ENCODE peak calls at places on chromosomes 4 and X, in five cellular contexts. One of them, this sample, is unnamed.

GRCh38 chrX:105910563-105911105 is 88.3 kb downstream of the NRK start:
- DNase-seq in A549: no peak
- DNase-seq in HepG2: no peak
- DNase-seq in GM23338: no peak
- DNase-seq in HL-60: no peak
- DNase-seq in this sample: no peak

GRCh38 chrX:154352466-154352865 is 22.0 kb downstream of the FLNA start:
- DNase-seq in A549: peak
- DNase-seq in HepG2: no peak
- DNase-seq in GM23338: no peak
- DNase-seq in HL-60: peak
- DNase-seq in this sample: no peak

GRCh38 chr4:3519468-3520264 is 12.6 kb downstream of the LRPAP1 start:
- DNase-seq in A549: no peak
- DNase-seq in HepG2: no peak
- DNase-seq in GM23338: no peak
- DNase-seq in HL-60: no peak
- DNase-seq in this sample: no peak

GRCh38 chr4:113248320-113248719 is 198.9 kb downstream of the ANK2 start:
- DNase-seq in A549: peak
- DNase-seq in HepG2: peak
- DNase-seq in GM23338: peak
- DNase-seq in HL-60: no peak
- DNase-seq in this sample: no peak

GRCh38 chrX:20609916-20610415 is 343.3 kb upstream of the RPS6KA3 start:
- DNase-seq in A549: no peak
- DNase-seq in HepG2: no peak
- DNase-seq in GM23338: no peak
- DNase-seq in HL-60: no peak
- DNase-seq in this sample: no peak

GRCh38 chr4:14824189-14824588 is 178.1 kb upstream of the CPEB2 start:
- DNase-seq in A549: no peak
- DNase-seq in HepG2: no peak
- DNase-seq in GM23338: no peak
- DNase-seq in HL-60: no peak
- DNase-seq in this sample: no peak

GRCh38 chr4:34323549-34324325 is 1920.6 kb downstream of the ARAP2 start:
- DNase-seq in A549: peak
- DNase-seq in HepG2: no peak
- DNase-seq in GM23338: peak
- DNase-seq in HL-60: no peak
- DNase-seq in this sample: no peak

GRCh38 chr4:19806865-19807264 is 444.8 kb upstream of the SLIT2 start:
- DNase-seq in A549: no peak
- DNase-seq in HepG2: no peak
- DNase-seq in GM23338: no peak
- DNase-seq in HL-60: no peak
- DNase-seq in this sample: no peak

GRCh38 chr4:86004030-86004429 is 355.8 kb downstream of the MAPK10 start:
- DNase-seq in A549: no peak
- DNase-seq in HepG2: no peak
- DNase-seq in GM23338: no peak
- DNase-seq in HL-60: no peak
- DNase-seq in this sample: no peak

GRCh38 chr4:139655116-139655515 is 10.5 kb upstream of the MGST2 start:
- DNase-seq in A549: peak
- DNase-seq in HepG2: peak
- DNase-seq in GM23338: no peak
- DNase-seq in HL-60: no peak
- DNase-seq in this sample: peak

GRCh38 chr4:82044141-82044993 is 329.4 kb downstream of the HNRNPD start:
- DNase-seq in A549: peak
- DNase-seq in HepG2: no peak
- DNase-seq in GM23338: peak
- DNase-seq in HL-60: peak
- DNase-seq in this sample: peak

GRCh38 chrX:44314259-44314734 is 29.2 kb downstream of the EFHC2 start:
- DNase-seq in A549: no peak
- DNase-seq in HepG2: no peak
- DNase-seq in GM23338: no peak
- DNase-seq in HL-60: peak
- DNase-seq in this sample: peak

GRCh38 chrX:63930140-63930539 is 145.1 kb upstream of the ARHGEF9 start:
- DNase-seq in A549: peak
- DNase-seq in HepG2: no peak
- DNase-seq in GM23338: peak
- DNase-seq in HL-60: no peak
- DNase-seq in this sample: peak

GRCh38 chr4:52998413-52998812 is 136.3 kb downstream of the RASL11B start:
- DNase-seq in A549: no peak
- DNase-seq in HepG2: no peak
- DNase-seq in GM23338: no peak
- DNase-seq in HL-60: no peak
- DNase-seq in this sample: no peak

GRCh38 chr4:152258804-152259708 is 276.8 kb downstream of the FBXW7 start:
- DNase-seq in A549: peak
- DNase-seq in HepG2: peak
- DNase-seq in GM23338: no peak
- DNase-seq in HL-60: no peak
- DNase-seq in this sample: no peak

GRCh38 chr4:23934915-23935314 is 45.1 kb upstream of the PPARGC1A start:
- DNase-seq in A549: no peak
- DNase-seq in HepG2: no peak
- DNase-seq in GM23338: no peak
- DNase-seq in HL-60: no peak
- DNase-seq in this sample: no peak

GRCh38 chr4:6534618-6535328 is 40.2 kb upstream of the MAN2B2 start:
- DNase-seq in A549: no peak
- DNase-seq in HepG2: no peak
- DNase-seq in GM23338: no peak
- DNase-seq in HL-60: no peak
- DNase-seq in this sample: no peak

GRCh38 chr4:86129546-86129945 is 230.3 kb downstream of the MAPK10 start:
- DNase-seq in A549: no peak
- DNase-seq in HepG2: no peak
- DNase-seq in GM23338: no peak
- DNase-seq in HL-60: no peak
- DNase-seq in this sample: no peak

GRCh38 chrX:10988653-10989052 is 122.5 kb upstream of the HCCS start:
- DNase-seq in A549: no peak
- DNase-seq in HepG2: no peak
- DNase-seq in GM23338: no peak
- DNase-seq in HL-60: no peak
- DNase-seq in this sample: no peak

GRCh38 chr4:141912831-141913230 is 276.4 kb downstream of the IL15 start:
- DNase-seq in A549: no peak
- DNase-seq in HepG2: no peak
- DNase-seq in GM23338: no peak
- DNase-seq in HL-60: no peak
- DNase-seq in this sample: peak

GRCh38 chr4:185096032-185096653 is 46.9 kb upstream of the SLC25A4 start:
- DNase-seq in A549: peak
- DNase-seq in HepG2: peak
- DNase-seq in GM23338: peak
- DNase-seq in HL-60: no peak
- DNase-seq in this sample: peak

GRCh38 chr4:107619065-107619464 is 101.0 kb downstream of the PAPSS1 start:
- DNase-seq in A549: no peak
- DNase-seq in HepG2: no peak
- DNase-seq in GM23338: no peak
- DNase-seq in HL-60: no peak
- DNase-seq in this sample: no peak

GRCh38 chr4:76960014-76960413 is 10.5 kb downstream of the SEPTIN11 start:
- DNase-seq in A549: no peak
- DNase-seq in HepG2: peak
- DNase-seq in GM23338: no peak
- DNase-seq in HL-60: no peak
- DNase-seq in this sample: no peak

GRCh38 chrX:82556588-82556987 is 951.5 kb upstream of the POU3F4 start:
- DNase-seq in A549: no peak
- DNase-seq in HepG2: no peak
- DNase-seq in GM23338: peak
- DNase-seq in HL-60: no peak
- DNase-seq in this sample: no peak

GRCh38 chr4:139892973-139893736 is 227.5 kb downstream of the MGST2 start:
- DNase-seq in A549: no peak
- DNase-seq in HepG2: no peak
- DNase-seq in GM23338: peak
- DNase-seq in HL-60: no peak
- DNase-seq in this sample: no peak

GRCh38 chr4:145808848-145809512 is 129.0 kb downstream of the C4orf51 start:
- DNase-seq in A549: no peak
- DNase-seq in HepG2: no peak
- DNase-seq in GM23338: no peak
- DNase-seq in HL-60: no peak
- DNase-seq in this sample: no peak

GRCh38 chr4:108058685-108059440 is 69.2 kb downstream of the HADH start:
- DNase-seq in A549: no peak
- DNase-seq in HepG2: peak
- DNase-seq in GM23338: no peak
- DNase-seq in HL-60: no peak
- DNase-seq in this sample: no peak

GRCh38 chr4:188417181-188417580 is 277.9 kb downstream of the TRIML1 start:
- DNase-seq in A549: peak
- DNase-seq in HepG2: peak
- DNase-seq in GM23338: peak
- DNase-seq in HL-60: no peak
- DNase-seq in this sample: no peak

GRCh38 chrX:19647159-19647558 is 131.9 kb upstream of the MAP3K15 start:
- DNase-seq in A549: no peak
- DNase-seq in HepG2: no peak
- DNase-seq in GM23338: no peak
- DNase-seq in HL-60: no peak
- DNase-seq in this sample: no peak

GRCh38 chr4:77776182-77777134 is 42.7 kb downstream of the CNOT6L start:
- DNase-seq in A549: no peak
- DNase-seq in HepG2: no peak
- DNase-seq in GM23338: no peak
- DNase-seq in HL-60: no peak
- DNase-seq in this sample: peak

GRCh38 chr4:177427097-177427665 is 15.1 kb downstream of the AGA start:
- DNase-seq in A549: no peak
- DNase-seq in HepG2: no peak
- DNase-seq in GM23338: no peak
- DNase-seq in HL-60: no peak
- DNase-seq in this sample: no peak

GRCh38 chr4:87559090-87559837 is 30.1 kb upstream of the SPARCL1 start:
- DNase-seq in A549: no peak
- DNase-seq in HepG2: no peak
- DNase-seq in GM23338: peak
- DNase-seq in HL-60: no peak
- DNase-seq in this sample: peak

GRCh38 chr4:14059006-14059405 is 431.5 kb upstream of the BOD1L1 start:
- DNase-seq in A549: no peak
- DNase-seq in HepG2: no peak
- DNase-seq in GM23338: no peak
- DNase-seq in HL-60: no peak
- DNase-seq in this sample: no peak

GRCh38 chrX:134580947-134581346 is 77.3 kb downstream of the PLAC1 start:
- DNase-seq in A549: no peak
- DNase-seq in HepG2: no peak
- DNase-seq in GM23338: no peak
- DNase-seq in HL-60: no peak
- DNase-seq in this sample: no peak

GRCh38 chrX:18871161-18871880 is 112.6 kb downstream of the PHKA2 start:
- DNase-seq in A549: no peak
- DNase-seq in HepG2: no peak
- DNase-seq in GM23338: no peak
- DNase-seq in HL-60: no peak
- DNase-seq in this sample: no peak

GRCh38 chrX:3733043-3733430 is 19.6 kb upstream of the PRKX start:
- DNase-seq in A549: no peak
- DNase-seq in HepG2: no peak
- DNase-seq in GM23338: no peak
- DNase-seq in HL-60: no peak
- DNase-seq in this sample: no peak
- TF ChIP-seq REST in A549: no peak
- TF ChIP-seq REST in HepG2: no peak
- TF ChIP-seq REST in GM23338: no peak
- TF ChIP-seq REST in HL-60: no peak
- TF ChIP-seq REST in this sample: no peak

DNA sequence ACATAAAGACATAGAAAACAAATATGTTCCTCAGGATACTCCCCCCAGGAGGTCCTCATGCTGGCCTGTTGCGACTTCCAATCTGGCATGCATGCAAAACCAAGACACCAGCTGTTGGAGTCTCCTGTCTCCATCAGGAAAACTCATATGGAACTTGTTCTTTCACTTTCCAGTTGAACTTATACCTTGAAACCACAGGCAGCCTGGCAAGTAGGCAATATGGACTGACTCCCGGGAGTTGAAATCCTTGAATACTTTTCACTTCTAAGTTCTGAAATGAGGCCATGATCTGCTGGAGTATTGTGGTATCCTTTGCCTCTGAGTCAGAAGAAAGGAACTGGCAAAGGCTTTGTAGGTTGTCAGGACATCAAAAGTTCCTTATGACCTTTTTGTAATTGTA is 444.2 kb downstream of the IDS start:
- DNase-seq in A549: no peak
- DNase-seq in HepG2: no peak
- DNase-seq in GM23338: no peak
- DNase-seq in HL-60: no peak
- DNase-seq in this sample: no peak
- TF ChIP-seq REST in A549: no peak
- TF ChIP-seq REST in HepG2: no peak
- TF ChIP-seq REST in GM23338: no peak
- TF ChIP-seq REST in HL-60: no peak
- TF ChIP-seq REST in this sample: no peak

GRCh38 chr4:168153596-168154440 is 61.5 kb downstream of the ANXA10 start:
- DNase-seq in A549: peak
- DNase-seq in HepG2: peak
- DNase-seq in GM23338: peak
- DNase-seq in HL-60: peak
- DNase-seq in this sample: peak
- TF ChIP-seq REST in A549: no peak
- TF ChIP-seq REST in HepG2: no peak
- TF ChIP-seq REST in GM23338: no peak
- TF ChIP-seq REST in HL-60: no peak
- TF ChIP-seq REST in this sample: no peak

GRCh38 chr4:105569014-105569850 is 16.8 kb downstream of the ARHGEF38 start:
- DNase-seq in A549: no peak
- DNase-seq in HepG2: no peak
- DNase-seq in GM23338: no peak
- DNase-seq in HL-60: no peak
- DNase-seq in this sample: no peak
- TF ChIP-seq REST in A549: no peak
- TF ChIP-seq REST in HepG2: no peak
- TF ChIP-seq REST in GM23338: no peak
- TF ChIP-seq REST in HL-60: no peak
- TF ChIP-seq REST in this sample: no peak

DNA sequence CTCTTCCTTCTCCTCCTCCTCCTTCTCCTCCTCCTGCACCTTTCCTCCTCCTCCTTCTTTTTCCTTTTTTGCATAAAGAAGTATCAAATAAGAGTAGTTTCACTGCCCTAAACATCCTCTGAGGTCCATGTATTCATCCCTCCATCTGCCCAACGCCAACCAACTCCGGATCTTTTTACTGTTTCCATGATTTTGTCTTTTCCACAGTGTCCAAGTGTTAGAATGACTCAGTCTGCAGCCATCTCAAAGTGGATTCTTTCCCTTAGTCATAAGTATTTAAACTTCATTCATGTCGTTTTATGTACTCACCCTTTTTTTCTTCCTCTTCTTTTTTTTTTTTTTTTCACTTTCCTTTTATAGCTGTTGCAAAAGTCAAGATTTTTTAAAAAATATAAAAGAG is 12.9 kb downstream of the CSF2RA start:
- DNase-seq in A549: peak
- DNase-seq in HepG2: no peak
- DNase-seq in GM23338: no peak
- DNase-seq in HL-60: no peak
- DNase-seq in this sample: no peak
- TF ChIP-seq REST in A549: no peak
- TF ChIP-seq REST in HepG2: no peak
- TF ChIP-seq REST in GM23338: no peak
- TF ChIP-seq REST in HL-60: no peak
- TF ChIP-seq REST in this sample: no peak

This sample was measured in SK-N-SH.